ENCODE peak calls at places on chromosomes 7 and 10, in five cellular contexts. N is CD8-positive, alpha-beta memory T cell; R is heart right ventricle; D is neuronal stem cell; A is uterus. U is an unnamed sample.
A peak's percentile ranks its signal among the peaks of the same experiment; 100 is the strongest.

GRCh38 chr10:22086730-22087364 is 83.3 kb upstream of the DNAJC1 start:
- DNase-seq in A (peak; percentile 81), R (peak; percentile 87), N (no peak), D (no peak), U (no peak)

GRCh38 chr7:92205987-92206386 is 27.0 kb upstream of the LRRD1 start:
- DNase-seq in D (no peak), A (no peak), R (no peak), N (no peak), U (no peak)

GRCh38 chr10:101310528-101311439 is 43.2 kb upstream of the BTRC start:
- DNase-seq in R (peak; percentile 24), N (no peak), A (no peak), D (no peak), U (peak; percentile 58)

GRCh38 chr10:2839081-2839725 is 228.1 kb upstream of the PFKP start:
- DNase-seq in A (no peak), R (peak; percentile 9), D (peak; percentile 17), N (no peak), U (peak; percentile 23)

GRCh38 chr7:34755008-34755407 is 97.0 kb downstream of the NPSR1 start:
- DNase-seq in R (no peak), N (no peak), A (no peak), D (no peak), U (no peak)

GRCh38 chr10:113104071-113104470 is 154.0 kb downstream of the TCF7L2 start:
- DNase-seq in R (no peak), D (no peak), A (peak; percentile 55), N (no peak), U (no peak)

GRCh38 chr10:613661-614340 is 75.7 kb downstream of the DIP2C start:
- DNase-seq in D (no peak), R (no peak), N (no peak), A (no peak), U (no peak)

GRCh38 chr7:21580073-21580521 is 37.3 kb downstream of the DNAH11 start:
- DNase-seq in A (no peak), D (no peak), N (no peak), R (no peak), U (no peak)

GRCh38 chr7:141455686-141456085 is 95.5 kb upstream of the AGK start:
- DNase-seq in N (no peak), D (no peak), A (no peak), R (no peak), U (no peak)

GRCh38 chr7:71290382-71290781 is 158.4 kb downstream of the GALNT17 start:
- DNase-seq in R (peak; percentile 63), A (no peak), D (no peak), N (no peak), U (no peak)

GRCh38 chr10:24299587-24300258 is 90.8 kb downstream of the KIAA1217 start:
- DNase-seq in A (no peak), D (no peak), N (no peak), R (no peak), U (no peak)

GRCh38 chr10:71770255-71770654 is 3.1 kb downstream of the VSIR start:
- DNase-seq in R (no peak), D (no peak), A (peak; percentile 51), N (no peak), U (no peak)

GRCh38 chr7:112930787-112931186 is 140.6 kb upstream of the TMEM168 start:
- DNase-seq in A (no peak), N (no peak), R (no peak), D (no peak), U (no peak)

GRCh38 chr7:5591547-5591899 is 167.9 kb upstream of the TNRC18 start:
- DNase-seq in D (peak; percentile 29), A (no peak), R (no peak), N (no peak), U (no peak)

GRCh38 chr7:121202834-121203233 is 126.0 kb upstream of the WNT16 start:
- DNase-seq in D (no peak), A (no peak), R (no peak), N (no peak), U (no peak)

GRCh38 chr10:119339099-119339498 is 131.7 kb downstream of the GRK5 start:
- DNase-seq in D (no peak), A (no peak), R (no peak), N (no peak), U (no peak)

GRCh38 chr10:22816298-22816653 is 101.9 kb upstream of the PIP4K2A start:
- DNase-seq in D (no peak), N (no peak), R (no peak), A (no peak), U (no peak)

GRCh38 chr10:68345621-68346020 is 12.9 kb upstream of the PBLD start:
- DNase-seq in A (no peak), R (no peak), N (no peak), D (no peak), U (no peak)

GRCh38 chr10:68340358-68341080 is 7.8 kb upstream of the PBLD start:
- DNase-seq in D (no peak), A (no peak), N (no peak), R (no peak), U (no peak)

GRCh38 chr10:68346774-68347173 is 14.0 kb upstream of the PBLD start:
- DNase-seq in N (no peak), R (no peak), A (no peak), D (no peak), U (no peak)

GRCh38 chr10:68348265-68348741 is 15.6 kb upstream of the PBLD start:
- DNase-seq in D (no peak), R (no peak), N (peak; percentile 20), A (no peak), U (peak; percentile 44)

DNA sequence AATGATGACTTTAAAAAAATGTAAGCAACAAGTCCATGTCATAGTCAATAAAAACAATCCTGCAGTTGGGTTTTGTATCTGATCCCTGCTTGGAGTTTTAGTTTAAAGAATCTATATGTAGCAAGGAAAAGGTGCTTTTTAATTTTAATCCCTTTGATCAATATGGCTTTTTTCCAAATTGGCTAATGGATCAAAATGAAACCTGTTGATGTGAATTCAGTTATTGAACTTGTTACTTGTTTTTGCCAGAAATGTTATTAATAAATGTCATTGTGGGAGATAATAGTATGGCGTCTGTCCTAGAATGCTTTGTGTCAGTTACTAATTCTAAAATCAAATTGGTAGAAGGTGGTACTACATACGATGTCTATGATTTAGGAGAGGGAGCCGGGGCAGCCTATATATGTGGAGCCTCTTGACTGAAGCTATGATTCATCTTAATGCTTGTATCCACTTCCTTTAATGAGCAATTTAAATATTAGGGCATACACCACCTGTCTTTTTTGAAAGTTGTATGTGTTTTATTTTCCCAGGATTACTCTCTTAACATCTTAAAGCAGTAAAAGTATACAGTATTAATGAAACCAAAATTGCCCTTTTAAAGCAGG is 10.3 kb upstream of the PBLD start:
- DNase-seq in N (no peak), D (no peak), A (no peak), R (no peak), U (no peak)
- H3K36me3 ChIP-seq in N (peaks cover 45% of the 10 kb centered on the region), D (peaks cover 20% of the 10 kb centered on the region), A (no peaks in the 10 kb centered on the region), R (no peaks in the 10 kb centered on the region), U (peaks cover 80% of the 10 kb centered on the region)

GRCh38 chr10:117654105-117654504 is 111.6 kb downstream of the EMX2 start:
- DNase-seq in D (no peak), A (no peak), R (no peak), N (no peak), U (no peak)

GRCh38 chr10:117653170-117653515 is 110.6 kb downstream of the EMX2 start:
- DNase-seq in N (no peak), A (peak; percentile 47), R (no peak), D (no peak), U (no peak)

GRCh38 chr10:117656385-117657367 is 114.1 kb downstream of the EMX2 start:
- DNase-seq in D (no peak), A (no peak), N (no peak), R (no peak), U (no peak)

GRCh38 chr10:117651121-117651520 is 108.6 kb downstream of the EMX2 start:
- DNase-seq in N (no peak), D (no peak), R (no peak), A (no peak), U (no peak)

DNA sequence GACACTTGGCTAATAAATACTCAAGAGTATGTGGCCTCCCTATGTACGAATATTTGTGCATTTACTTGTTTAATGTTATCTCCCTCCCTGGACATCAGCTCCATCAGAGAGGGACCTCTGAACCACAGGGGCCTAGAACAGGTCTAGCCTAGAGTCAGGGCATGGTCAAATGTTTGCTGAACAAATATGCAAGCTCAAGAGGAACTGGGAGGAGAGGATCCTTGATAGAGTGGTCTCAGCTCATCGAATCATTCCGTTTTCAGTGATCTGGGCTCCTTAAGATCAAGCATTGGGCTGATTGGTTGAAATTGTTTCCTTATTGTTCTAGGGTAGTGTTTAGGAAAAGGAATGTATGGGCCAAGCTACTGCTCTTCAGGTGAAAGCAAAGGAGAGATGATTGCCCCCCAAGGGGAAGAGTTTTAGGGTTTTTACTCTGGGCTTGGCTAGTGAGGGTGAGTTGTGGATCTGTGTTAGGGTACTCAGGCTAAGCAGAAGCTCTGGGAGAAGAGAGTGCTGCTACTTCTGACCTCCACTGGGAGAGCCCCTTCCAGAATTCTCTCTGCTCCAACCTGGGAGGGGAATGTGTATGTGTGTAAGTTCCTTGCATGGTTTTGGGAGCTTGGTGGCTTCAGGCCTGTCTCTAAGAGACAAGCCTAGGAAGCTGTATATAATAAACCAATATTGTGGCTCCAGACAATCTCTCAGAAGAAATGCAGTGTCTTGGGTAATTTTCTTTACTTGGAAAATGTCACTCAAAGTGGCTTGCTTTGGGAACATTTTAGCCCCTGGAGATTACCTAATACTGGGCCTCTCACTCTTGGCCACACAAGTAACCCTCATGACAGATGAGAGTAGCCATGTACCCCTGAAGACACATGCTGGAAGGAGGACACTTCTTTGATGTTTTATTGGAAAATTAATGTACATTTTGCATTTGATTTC is 110.0 kb downstream of the EMX2 start:
- DNase-seq in D (no peak), R (no peak), N (no peak), A (no peak), U (no peak)
- H3K36me3 ChIP-seq in D (peaks cover 2% of the 10 kb centered on the region), R (no peaks in the 10 kb centered on the region), N (no peaks in the 10 kb centered on the region), A (no peaks in the 10 kb centered on the region), U (no peaks in the 10 kb centered on the region)

GRCh38 chr7:35995334-35995733 is 157.7 kb upstream of the EEPD1 start:
- DNase-seq in N (no peak), D (no peak), A (no peak), R (no peak), U (no peak)

GRCh38 chr7:35991511-35992232 is 161.4 kb upstream of the EEPD1 start:
- DNase-seq in A (no peak), D (no peak), R (no peak), N (no peak), U (no peak)

GRCh38 chr7:35993663-35994622 is 159.1 kb upstream of the EEPD1 start:
- DNase-seq in R (no peak), A (no peak), D (peak; percentile 17), N (no peak), U (no peak)

GRCh38 chr7:35992436-35992835 is 160.6 kb upstream of the EEPD1 start:
- DNase-seq in A (no peak), D (no peak), R (no peak), N (no peak), U (no peak)

DNA sequence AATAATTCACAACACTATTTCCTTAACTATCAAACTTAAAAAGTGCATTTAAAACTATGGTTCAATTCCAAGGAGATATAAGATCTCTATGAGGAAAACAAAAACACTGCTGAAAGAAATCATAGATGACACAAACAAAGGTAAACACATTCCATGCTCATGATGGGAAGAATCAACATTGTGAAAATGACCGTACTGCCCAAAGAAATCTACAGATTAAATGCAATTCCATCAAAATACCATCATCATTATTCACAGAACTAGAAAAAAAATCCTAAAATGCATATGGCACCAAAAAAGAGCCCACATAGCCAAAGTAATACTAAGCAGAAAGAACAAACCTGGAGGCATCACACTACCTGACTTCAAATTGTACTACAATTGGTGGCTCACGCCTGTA is 159.9 kb upstream of the EEPD1 start:
- DNase-seq in N (no peak), D (no peak), A (no peak), R (no peak), U (no peak)
- H3K36me3 ChIP-seq in N (no peaks in the 10 kb centered on the region), D (no peaks in the 10 kb centered on the region), A (no peaks in the 10 kb centered on the region), R (no peaks in the 10 kb centered on the region), U (no peaks in the 10 kb centered on the region)

GRCh38 chr7:36406156-36406555 is 16.5 kb downstream of the ANLN start:
- DNase-seq in D (no peak), A (no peak), R (no peak), N (no peak), U (peak; percentile 84)
- H3K36me3 ChIP-seq in D (peaks cover 27% of the 10 kb centered on the region), A (no peaks in the 10 kb centered on the region), R (no peaks in the 10 kb centered on the region), N (no peaks in the 10 kb centered on the region), U (peaks cover 88% of the 10 kb centered on the region)